ENCODE peak calls at places on chromosomes 12 and 14, in five cellular contexts. One of them, this sample, is unnamed.

GRCh38 chr12:6631549-6631961 is 4.2 kb downstream of the LPAR5 start:
- DNase-seq in dorsolateral prefrontal cortex: no peak
- DNase-seq in HFFc6: no peak
- DNase-seq in SK-N-SH: no peak
- DNase-seq in kidney epithelial cell: no peak
- DNase-seq in this sample: no peak

GRCh38 chr12:124531281-124531745 is 36.1 kb downstream of the NCOR2 start:
- DNase-seq in dorsolateral prefrontal cortex: no peak
- DNase-seq in HFFc6: no peak
- DNase-seq in SK-N-SH: peak
- DNase-seq in kidney epithelial cell: no peak
- DNase-seq in this sample: no peak

GRCh38 chr12:121780429-121780828 is 13.1 kb downstream of the RHOF start:
- DNase-seq in dorsolateral prefrontal cortex: no peak
- DNase-seq in HFFc6: no peak
- DNase-seq in SK-N-SH: no peak
- DNase-seq in kidney epithelial cell: no peak
- DNase-seq in this sample: no peak

GRCh38 chr12:76455582-76456345 is 103.8 kb downstream of the OSBPL8 start:
- DNase-seq in dorsolateral prefrontal cortex: no peak
- DNase-seq in HFFc6: peak
- DNase-seq in SK-N-SH: peak
- DNase-seq in kidney epithelial cell: peak
- DNase-seq in this sample: peak

GRCh38 chr14:54475187-54475881 is 13.4 kb downstream of the GMFB start:
- DNase-seq in dorsolateral prefrontal cortex: no peak
- DNase-seq in HFFc6: no peak
- DNase-seq in SK-N-SH: no peak
- DNase-seq in kidney epithelial cell: no peak
- DNase-seq in this sample: no peak

GRCh38 chr14:55579724-55580400 is at the start of gene KTN1:
- DNase-seq in dorsolateral prefrontal cortex: peak
- DNase-seq in HFFc6: peak
- DNase-seq in SK-N-SH: peak
- DNase-seq in kidney epithelial cell: no peak
- DNase-seq in this sample: peak

GRCh38 chr12:122079532-122080081 is 1.1 kb downstream of the MLXIP start:
- DNase-seq in dorsolateral prefrontal cortex: no peak
- DNase-seq in HFFc6: no peak
- DNase-seq in SK-N-SH: no peak
- DNase-seq in kidney epithelial cell: no peak
- DNase-seq in this sample: no peak

GRCh38 chr14:74913986-74914573 is 9.0 kb downstream of the RPS6KL1 start:
- DNase-seq in dorsolateral prefrontal cortex: no peak
- DNase-seq in HFFc6: peak
- DNase-seq in SK-N-SH: peak
- DNase-seq in kidney epithelial cell: peak
- DNase-seq in this sample: peak

GRCh38 chr12:66087365-66087943 is 43.1 kb downstream of the LLPH start:
- DNase-seq in dorsolateral prefrontal cortex: no peak
- DNase-seq in HFFc6: peak
- DNase-seq in SK-N-SH: peak
- DNase-seq in kidney epithelial cell: no peak
- DNase-seq in this sample: peak

GRCh38 chr12:117109943-117110342 is 10.7 kb upstream of the TESC start:
- DNase-seq in dorsolateral prefrontal cortex: no peak
- DNase-seq in HFFc6: no peak
- DNase-seq in SK-N-SH: no peak
- DNase-seq in kidney epithelial cell: no peak
- DNase-seq in this sample: no peak

GRCh38 chr12:6888360-6888759 is 15.3 kb upstream of the SPSB2 start:
- DNase-seq in dorsolateral prefrontal cortex: no peak
- DNase-seq in HFFc6: no peak
- DNase-seq in SK-N-SH: no peak
- DNase-seq in kidney epithelial cell: no peak
- DNase-seq in this sample: no peak

GRCh38 chr12:125194999-125195398 is 129.8 kb downstream of the AACS start:
- DNase-seq in dorsolateral prefrontal cortex: no peak
- DNase-seq in HFFc6: no peak
- DNase-seq in SK-N-SH: no peak
- DNase-seq in kidney epithelial cell: no peak
- DNase-seq in this sample: no peak

GRCh38 chr14:58026967-58027366 is 125.0 kb downstream of the ARMH4 start:
- DNase-seq in dorsolateral prefrontal cortex: no peak
- DNase-seq in HFFc6: no peak
- DNase-seq in SK-N-SH: no peak
- DNase-seq in kidney epithelial cell: no peak
- DNase-seq in this sample: no peak

GRCh38 chr12:2797721-2798418 is 3.1 kb downstream of the FKBP4 start:
- DNase-seq in dorsolateral prefrontal cortex: no peak
- DNase-seq in HFFc6: no peak
- DNase-seq in SK-N-SH: no peak
- DNase-seq in kidney epithelial cell: no peak
- DNase-seq in this sample: no peak

GRCh38 chr12:121917950-121918678 is at the start of gene CFAP251:
- DNase-seq in dorsolateral prefrontal cortex: peak
- DNase-seq in HFFc6: no peak
- DNase-seq in SK-N-SH: peak
- DNase-seq in kidney epithelial cell: no peak
- DNase-seq in this sample: peak

GRCh38 chr12:75759842-75760260 is 248.4 kb upstream of the KRR1 start:
- DNase-seq in dorsolateral prefrontal cortex: no peak
- DNase-seq in HFFc6: peak
- DNase-seq in SK-N-SH: no peak
- DNase-seq in kidney epithelial cell: no peak
- DNase-seq in this sample: no peak

GRCh38 chr14:48974994-48975393 is 611.2 kb downstream of the RPS29 start:
- DNase-seq in dorsolateral prefrontal cortex: no peak
- DNase-seq in HFFc6: no peak
- DNase-seq in SK-N-SH: no peak
- DNase-seq in kidney epithelial cell: no peak
- DNase-seq in this sample: no peak

GRCh38 chr14:50233335-50234250 is 2.2 kb upstream of the SOS2 start:
- DNase-seq in dorsolateral prefrontal cortex: no peak
- DNase-seq in HFFc6: no peak
- DNase-seq in SK-N-SH: no peak
- DNase-seq in kidney epithelial cell: no peak
- DNase-seq in this sample: no peak

GRCh38 chr12:115897718-115898117 is 379.8 kb downstream of the MED13L start:
- DNase-seq in dorsolateral prefrontal cortex: no peak
- DNase-seq in HFFc6: peak
- DNase-seq in SK-N-SH: no peak
- DNase-seq in kidney epithelial cell: no peak
- DNase-seq in this sample: no peak

GRCh38 chr14:76880432-76880831 is 54.2 kb downstream of the LRRC74A start:
- DNase-seq in dorsolateral prefrontal cortex: no peak
- DNase-seq in HFFc6: no peak
- DNase-seq in SK-N-SH: no peak
- DNase-seq in kidney epithelial cell: no peak
- DNase-seq in this sample: no peak

GRCh38 chr14:82239205-82239604 is 705.6 kb upstream of the SEL1L start:
- DNase-seq in dorsolateral prefrontal cortex: no peak
- DNase-seq in HFFc6: no peak
- DNase-seq in SK-N-SH: no peak
- DNase-seq in kidney epithelial cell: no peak
- DNase-seq in this sample: no peak
- TF ChIP-seq CTCF in dorsolateral prefrontal cortex: no peak
- TF ChIP-seq CTCF in HFFc6: no peak
- TF ChIP-seq CTCF in SK-N-SH: no peak
- TF ChIP-seq CTCF in kidney epithelial cell: no peak
- TF ChIP-seq CTCF in this sample: no peak

DNA sequence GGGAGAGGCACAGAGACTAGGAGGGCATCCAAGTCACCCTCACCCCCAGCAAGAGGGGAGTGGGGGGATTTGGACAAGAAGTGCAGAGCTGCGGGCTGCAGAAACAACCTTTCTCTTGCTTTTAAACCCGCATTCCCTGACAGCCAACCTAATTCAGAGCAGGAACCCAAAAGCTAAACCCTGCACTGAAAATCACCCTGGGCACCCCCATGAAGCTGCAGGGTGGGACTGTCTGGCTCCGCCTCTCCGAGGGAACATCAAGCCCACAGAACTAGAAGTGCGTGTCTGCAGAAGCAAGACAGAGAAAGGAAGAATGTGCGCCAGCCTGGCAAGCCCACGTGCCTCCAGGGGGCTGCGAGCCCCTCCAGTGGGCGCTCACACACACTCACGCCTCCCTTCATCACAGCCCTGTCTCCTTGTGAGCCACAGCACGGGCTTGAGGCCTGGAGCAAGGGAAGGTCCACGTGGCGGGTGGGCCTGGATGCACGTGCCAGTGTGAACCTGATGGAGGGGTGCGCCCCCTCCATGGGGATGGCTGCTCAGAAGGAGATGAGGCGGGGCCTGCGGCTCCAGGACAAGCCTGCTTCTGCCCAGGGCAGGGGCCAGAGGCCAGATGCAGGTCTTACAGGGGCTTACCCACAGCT is 27.8 kb upstream of the PNMA1 start:
- DNase-seq in dorsolateral prefrontal cortex: no peak
- DNase-seq in HFFc6: no peak
- DNase-seq in SK-N-SH: peak
- DNase-seq in kidney epithelial cell: no peak
- DNase-seq in this sample: no peak
- TF ChIP-seq CTCF in dorsolateral prefrontal cortex: no peak
- TF ChIP-seq CTCF in HFFc6: no peak
- TF ChIP-seq CTCF in SK-N-SH: no peak
- TF ChIP-seq CTCF in kidney epithelial cell: no peak
- TF ChIP-seq CTCF in this sample: no peak

GRCh38 chr12:53345486-53346195 is 9.5 kb upstream of the SP7 start:
- DNase-seq in dorsolateral prefrontal cortex: no peak
- DNase-seq in HFFc6: no peak
- DNase-seq in SK-N-SH: peak
- DNase-seq in kidney epithelial cell: no peak
- DNase-seq in this sample: peak
- TF ChIP-seq CTCF in dorsolateral prefrontal cortex: peak
- TF ChIP-seq CTCF in HFFc6: peak
- TF ChIP-seq CTCF in SK-N-SH: no peak
- TF ChIP-seq CTCF in kidney epithelial cell: no peak
- TF ChIP-seq CTCF in this sample: no peak

DNA sequence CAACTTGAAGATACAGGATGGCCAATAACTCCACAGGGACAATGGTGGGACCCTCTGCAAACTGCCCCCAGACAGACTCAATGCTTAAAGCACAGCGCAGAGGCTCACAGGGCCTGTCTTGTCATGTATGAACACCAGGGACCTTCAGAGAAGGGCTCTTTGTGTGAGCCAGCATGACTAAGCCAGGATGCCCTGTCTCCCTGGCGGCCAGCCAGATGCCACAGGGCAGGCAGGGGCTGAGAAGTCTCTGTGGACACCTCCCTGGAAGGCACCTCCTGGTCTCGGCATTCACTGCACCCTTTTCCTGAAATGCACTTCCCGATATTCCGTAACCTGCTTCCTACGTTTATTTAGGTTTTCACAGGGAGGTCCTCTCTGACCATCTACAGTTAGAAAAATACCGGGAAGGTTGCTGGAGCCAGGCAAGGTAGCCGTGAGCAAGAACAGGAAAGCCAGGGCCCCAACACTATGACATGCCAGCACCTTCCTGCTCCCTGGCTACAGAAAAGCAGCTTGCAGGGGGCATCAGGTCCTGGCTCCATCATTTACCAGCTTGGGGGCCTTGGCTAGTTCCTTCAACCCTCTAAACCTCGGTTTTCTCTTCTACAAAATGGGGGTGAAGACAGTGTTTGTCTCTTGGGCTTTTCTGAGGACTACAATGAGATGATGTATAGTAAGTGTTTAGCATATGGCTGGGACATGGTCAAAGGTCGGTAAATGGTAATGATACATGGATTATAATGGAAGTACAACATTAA is 65.0 kb downstream of the PITPNM2 start:
- DNase-seq in dorsolateral prefrontal cortex: no peak
- DNase-seq in HFFc6: no peak
- DNase-seq in SK-N-SH: peak
- DNase-seq in kidney epithelial cell: peak
- DNase-seq in this sample: no peak
- TF ChIP-seq CTCF in dorsolateral prefrontal cortex: no peak
- TF ChIP-seq CTCF in HFFc6: no peak
- TF ChIP-seq CTCF in SK-N-SH: no peak
- TF ChIP-seq CTCF in kidney epithelial cell: peak
- TF ChIP-seq CTCF in this sample: no peak

GRCh38 chr12:49288412-49288853 is 6.5 kb upstream of the PRPH start:
- DNase-seq in dorsolateral prefrontal cortex: no peak
- DNase-seq in HFFc6: peak
- DNase-seq in SK-N-SH: peak
- DNase-seq in kidney epithelial cell: no peak
- DNase-seq in this sample: peak
- TF ChIP-seq CTCF in dorsolateral prefrontal cortex: peak
- TF ChIP-seq CTCF in HFFc6: peak
- TF ChIP-seq CTCF in SK-N-SH: peak
- TF ChIP-seq CTCF in kidney epithelial cell: peak
- TF ChIP-seq CTCF in this sample: peak

DNA sequence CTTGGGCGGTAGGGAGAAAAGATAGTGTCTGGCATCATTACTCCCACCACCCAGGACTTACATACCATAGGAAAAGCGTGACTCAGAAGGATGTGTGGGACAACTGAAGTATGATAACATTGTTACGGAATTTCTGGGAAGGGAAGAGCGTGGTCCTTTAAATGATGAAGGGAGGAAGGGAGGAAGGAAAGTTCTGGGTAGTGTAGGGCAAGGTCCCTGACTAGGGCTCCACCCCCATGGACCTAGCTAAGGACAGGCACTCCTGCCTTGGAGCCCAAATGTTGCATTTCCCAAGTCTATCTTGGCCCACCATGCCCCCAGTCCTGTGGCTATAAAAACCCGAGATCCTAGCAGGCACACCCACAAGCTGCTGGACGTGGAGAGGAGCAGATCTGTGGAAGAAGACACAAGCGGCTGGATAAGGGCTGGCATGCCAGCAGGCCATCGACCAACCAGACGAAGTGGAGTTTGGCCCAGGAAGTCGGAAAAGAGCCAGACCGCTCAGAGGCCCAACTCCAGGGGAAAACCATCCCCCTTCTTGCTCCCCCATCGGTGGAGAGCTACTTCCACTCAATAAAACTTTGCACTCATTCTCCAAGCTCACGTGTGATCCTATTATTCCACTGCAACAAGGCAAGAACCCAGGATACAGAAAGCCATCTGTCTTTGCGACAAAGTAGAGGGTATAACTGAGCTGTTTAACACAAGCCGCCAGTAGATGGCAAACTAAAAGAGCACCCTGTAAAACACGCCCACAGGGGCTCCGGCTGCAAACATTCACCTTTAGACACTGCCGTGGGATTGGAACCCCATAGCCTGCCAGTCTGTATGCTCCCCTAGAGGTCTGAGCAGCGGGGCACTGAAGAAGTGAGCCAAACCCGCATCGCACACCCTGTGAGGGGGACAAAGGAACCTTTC is 23.0 kb upstream of the RAB21 start:
- DNase-seq in dorsolateral prefrontal cortex: no peak
- DNase-seq in HFFc6: peak
- DNase-seq in SK-N-SH: no peak
- DNase-seq in kidney epithelial cell: no peak
- DNase-seq in this sample: no peak
- TF ChIP-seq CTCF in dorsolateral prefrontal cortex: no peak
- TF ChIP-seq CTCF in HFFc6: peak
- TF ChIP-seq CTCF in SK-N-SH: no peak
- TF ChIP-seq CTCF in kidney epithelial cell: no peak
- TF ChIP-seq CTCF in this sample: no peak

DNA sequence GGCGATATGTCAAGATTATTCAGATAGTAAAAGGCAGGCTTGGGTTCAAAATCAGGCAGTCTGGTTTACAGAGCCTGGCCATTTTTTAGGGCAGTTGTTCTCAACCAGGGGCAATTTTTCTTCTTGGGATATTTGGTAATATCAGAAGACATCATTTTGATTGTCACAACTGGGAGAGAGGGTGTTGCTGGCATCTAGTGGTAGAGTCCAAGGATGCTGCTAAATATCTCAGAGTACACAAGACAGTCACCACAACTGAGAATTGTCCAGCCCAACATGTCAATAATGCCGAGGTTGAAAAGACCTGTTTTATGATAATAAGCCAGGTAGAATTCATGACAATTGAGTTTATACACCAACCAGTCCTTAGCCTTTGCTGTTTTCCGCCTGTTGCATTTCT is 733.9 kb downstream of the NRXN3 start:
- DNase-seq in dorsolateral prefrontal cortex: no peak
- DNase-seq in HFFc6: no peak
- DNase-seq in SK-N-SH: no peak
- DNase-seq in kidney epithelial cell: no peak
- DNase-seq in this sample: no peak
- TF ChIP-seq CTCF in dorsolateral prefrontal cortex: no peak
- TF ChIP-seq CTCF in HFFc6: peak
- TF ChIP-seq CTCF in SK-N-SH: peak
- TF ChIP-seq CTCF in kidney epithelial cell: no peak
- TF ChIP-seq CTCF in this sample: no peak

This sample was measured in GM20000.